ENCODE peak calls at places on chromosomes 6 and 20, in four cellular contexts. One of them, this sample, is unnamed. For H3K4me1, the result is how much of the 10 kb centered on the place peaks cover.

GRCh38 chr6:165883851-165884640 is 221.0 kb upstream of the PDE10A start:
- DNase-seq in HCT116: no peak
- DNase-seq in K562: no peak
- DNase-seq in GM12878: no peak
- DNase-seq in this sample: no peak

GRCh38 chr6:47977314-47977713 is 133.7 kb downstream of the PTCHD4 start:
- DNase-seq in HCT116: no peak
- DNase-seq in K562: no peak
- DNase-seq in GM12878: no peak
- DNase-seq in this sample: no peak

GRCh38 chr6:169256518-169256917 is 2.9 kb upstream of the THBS2 start:
- DNase-seq in HCT116: no peak
- DNase-seq in K562: no peak
- DNase-seq in GM12878: no peak
- DNase-seq in this sample: no peak

GRCh38 chr6:42428326-42429041 is 23.2 kb downstream of the TRERF1 start:
- DNase-seq in HCT116: no peak
- DNase-seq in K562: no peak
- DNase-seq in GM12878: no peak
- DNase-seq in this sample: no peak

GRCh38 chr20:38299963-38300362 is 4.0 kb upstream of the BPI start:
- DNase-seq in HCT116: no peak
- DNase-seq in K562: no peak
- DNase-seq in GM12878: no peak
- DNase-seq in this sample: no peak

GRCh38 chr6:94278146-94278545 is 858.8 kb upstream of the EPHA7 start:
- DNase-seq in HCT116: no peak
- DNase-seq in K562: no peak
- DNase-seq in GM12878: no peak
- DNase-seq in this sample: no peak

GRCh38 chr6:52391599-52391998 is 28.5 kb upstream of the EFHC1 start:
- DNase-seq in HCT116: no peak
- DNase-seq in K562: no peak
- DNase-seq in GM12878: no peak
- DNase-seq in this sample: no peak

GRCh38 chr6:161837854-161838253 is 564.0 kb upstream of the AGPAT4 start:
- DNase-seq in HCT116: no peak
- DNase-seq in K562: no peak
- DNase-seq in GM12878: no peak
- DNase-seq in this sample: no peak

GRCh38 chr6:167726043-167726442 is 100.7 kb upstream of the AFDN start:
- DNase-seq in HCT116: no peak
- DNase-seq in K562: no peak
- DNase-seq in GM12878: no peak
- DNase-seq in this sample: no peak

GRCh38 chr6:111210074-111210729 is 122.9 kb downstream of the SLC16A10 start:
- DNase-seq in HCT116: peak
- DNase-seq in K562: peak
- DNase-seq in GM12878: peak
- DNase-seq in this sample: peak

GRCh38 chr6:119209452-119210205 is 131.2 kb upstream of the FAM184A start:
- DNase-seq in HCT116: no peak
- DNase-seq in K562: no peak
- DNase-seq in GM12878: peak
- DNase-seq in this sample: no peak

GRCh38 chr6:137676888-137677287 is 182.7 kb upstream of the OLIG3 start:
- DNase-seq in HCT116: no peak
- DNase-seq in K562: no peak
- DNase-seq in GM12878: no peak
- DNase-seq in this sample: no peak

GRCh38 chr6:26520088-26520839 is 17.9 kb upstream of the HMGN4 start:
- DNase-seq in HCT116: no peak
- DNase-seq in K562: no peak
- DNase-seq in GM12878: no peak
- DNase-seq in this sample: peak

GRCh38 chr6:38056361-38056760 is 236.8 kb downstream of the ZFAND3 start:
- DNase-seq in HCT116: no peak
- DNase-seq in K562: no peak
- DNase-seq in GM12878: no peak
- DNase-seq in this sample: no peak

GRCh38 chr6:43695967-43696291 is 8.3 kb upstream of the MRPS18A start:
- DNase-seq in HCT116: no peak
- DNase-seq in K562: no peak
- DNase-seq in GM12878: no peak
- DNase-seq in this sample: no peak

GRCh38 chr20:35224536-35224935 is 2.0 kb upstream of the MMP24 start:
- DNase-seq in HCT116: no peak
- DNase-seq in K562: no peak
- DNase-seq in GM12878: no peak
- DNase-seq in this sample: no peak

GRCh38 chr20:35223941-35224340 is 2.5 kb upstream of the MMP24 start:
- DNase-seq in HCT116: no peak
- DNase-seq in K562: no peak
- DNase-seq in GM12878: no peak
- DNase-seq in this sample: no peak

GRCh38 chr20:35225319-35226125 is 968 bp upstream of the MMP24 start:
- DNase-seq in HCT116: no peak
- DNase-seq in K562: no peak
- DNase-seq in GM12878: no peak
- DNase-seq in this sample: no peak

GRCh38 chr20:35226126-35226774 is at the start of gene MMP24:
- DNase-seq in HCT116: no peak
- DNase-seq in K562: peak
- DNase-seq in GM12878: no peak
- DNase-seq in this sample: no peak

DNA sequence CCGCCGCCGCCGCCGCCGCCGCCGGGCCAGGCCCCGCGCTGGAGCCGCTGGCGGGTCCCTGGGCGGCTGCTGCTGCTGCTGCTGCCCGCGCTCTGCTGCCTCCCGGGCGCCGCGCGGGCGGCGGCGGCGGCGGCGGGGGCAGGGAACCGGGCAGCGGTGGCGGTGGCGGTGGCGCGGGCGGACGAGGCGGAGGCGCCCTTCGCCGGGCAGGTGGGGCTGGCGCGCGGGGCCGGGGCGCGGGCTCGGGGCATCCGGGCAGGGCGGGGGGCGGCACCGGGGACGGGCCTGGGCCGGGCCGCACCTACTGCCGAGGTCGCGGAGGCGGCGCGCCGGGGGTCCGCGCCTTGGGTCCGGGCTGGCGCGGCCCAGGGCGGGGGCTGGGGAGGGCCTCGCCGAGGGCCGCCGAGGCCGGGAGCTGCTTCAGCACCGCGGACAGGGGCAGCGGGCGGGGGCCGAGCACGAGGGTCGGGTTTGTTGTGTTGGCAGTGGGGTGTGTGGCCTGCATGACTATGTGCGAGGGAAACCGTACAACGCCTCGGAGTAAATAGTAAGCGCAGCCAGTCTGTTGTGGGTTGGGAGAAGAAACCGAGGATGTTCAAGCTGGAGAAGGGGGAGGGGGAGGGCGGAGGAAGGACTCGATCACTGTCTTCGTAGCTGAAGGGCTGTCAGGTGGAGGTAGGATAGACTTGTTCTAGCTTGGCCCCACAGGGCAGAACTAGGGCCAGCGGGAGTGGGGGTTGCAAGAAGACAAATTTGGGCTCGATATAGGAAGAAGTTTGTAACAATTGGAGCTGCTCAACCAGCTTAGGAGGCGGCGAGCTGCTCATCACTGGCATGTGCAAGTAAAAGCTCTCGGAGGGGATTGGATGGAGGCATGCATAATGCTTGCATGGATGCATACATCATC is 538 bp downstream of the MMP24 start:
- DNase-seq in HCT116: no peak
- DNase-seq in K562: peak
- DNase-seq in GM12878: no peak
- DNase-seq in this sample: no peak
- TF ChIP-seq REST in HCT116: peak
- TF ChIP-seq REST in K562: peak
- TF ChIP-seq REST in GM12878: peak
- TF ChIP-seq REST in this sample: peak

DNA sequence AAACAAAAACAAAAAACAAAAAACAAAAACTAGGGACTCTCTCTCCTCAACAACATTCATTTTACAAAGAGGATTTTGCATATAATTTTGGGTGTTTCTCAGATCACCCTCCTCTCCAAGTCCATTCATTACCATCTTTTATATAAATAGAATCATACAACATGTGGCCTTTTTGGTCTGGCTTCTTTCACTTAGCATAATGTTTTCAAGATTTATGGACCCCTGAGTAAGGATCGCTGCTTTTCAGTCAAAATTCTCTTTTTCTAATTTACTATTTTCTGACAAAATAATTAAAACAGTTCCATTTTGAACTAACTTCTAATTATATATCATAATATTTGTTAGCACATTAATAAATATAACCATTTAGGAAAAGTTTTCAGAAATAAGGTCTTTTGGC is 94.8 kb downstream of the UBE3D start:
- DNase-seq in HCT116: no peak
- DNase-seq in K562: no peak
- DNase-seq in GM12878: no peak
- DNase-seq in this sample: no peak
- TF ChIP-seq SIN3A in HCT116: no peak
- TF ChIP-seq SIN3A in K562: no peak
- TF ChIP-seq SIN3A in GM12878: no peak
- TF ChIP-seq SIN3A in this sample: no peak

GRCh38 chr6:121884621-121885020 is 449.2 kb downstream of the GJA1 start:
- DNase-seq in HCT116: no peak
- DNase-seq in K562: no peak
- DNase-seq in GM12878: no peak
- DNase-seq in this sample: no peak

GRCh38 chr6:121881974-121882667 is 446.7 kb downstream of the GJA1 start:
- DNase-seq in HCT116: no peak
- DNase-seq in K562: no peak
- DNase-seq in GM12878: no peak
- DNase-seq in this sample: no peak

GRCh38 chr6:121876721-121877120 is 441.3 kb downstream of the GJA1 start:
- DNase-seq in HCT116: no peak
- DNase-seq in K562: no peak
- DNase-seq in GM12878: no peak
- DNase-seq in this sample: no peak

GRCh38 chr6:121884056-121884455 is 448.6 kb downstream of the GJA1 start:
- DNase-seq in HCT116: no peak
- DNase-seq in K562: no peak
- DNase-seq in GM12878: no peak
- DNase-seq in this sample: no peak

DNA sequence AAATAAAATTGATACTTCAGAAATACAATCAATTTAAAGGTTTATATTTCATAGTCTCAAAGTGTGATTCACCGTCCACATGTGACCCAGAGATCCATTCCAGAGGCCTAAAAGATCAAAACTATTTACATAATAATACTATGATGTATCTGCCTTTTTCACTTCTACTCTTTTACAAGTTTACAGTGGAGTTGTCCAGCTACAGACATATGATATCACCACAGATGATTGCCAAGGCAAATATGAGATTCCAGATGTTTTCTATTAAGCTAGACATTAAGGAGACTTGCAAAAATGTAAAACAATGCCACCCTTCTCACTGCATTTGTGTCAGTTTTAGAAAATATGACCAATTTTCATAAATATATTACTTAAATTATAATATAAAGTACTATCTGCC is 443.7 kb downstream of the GJA1 start:
- DNase-seq in HCT116: no peak
- DNase-seq in K562: no peak
- DNase-seq in GM12878: no peak
- DNase-seq in this sample: no peak
- H3K4me1 ChIP-seq in HCT116: under half
- H3K4me1 ChIP-seq in K562: under half
- H3K4me1 ChIP-seq in GM12878: under half
- H3K4me1 ChIP-seq in this sample: under half

GRCh38 chr20:43516251-43516824 is 8.8 kb downstream of the L3MBTL1 start:
- DNase-seq in HCT116: no peak
- DNase-seq in K562: no peak
- DNase-seq in GM12878: no peak
- DNase-seq in this sample: no peak

GRCh38 chr20:43515628-43516027 is 8.1 kb downstream of the L3MBTL1 start:
- DNase-seq in HCT116: no peak
- DNase-seq in K562: peak
- DNase-seq in GM12878: no peak
- DNase-seq in this sample: no peak

GRCh38 chr20:43514062-43514971 is 6.8 kb downstream of the L3MBTL1 start:
- DNase-seq in HCT116: peak
- DNase-seq in K562: peak
- DNase-seq in GM12878: peak
- DNase-seq in this sample: peak

GRCh38 chr20:43525016-43525415 is 17.5 kb downstream of the L3MBTL1 start:
- DNase-seq in HCT116: no peak
- DNase-seq in K562: no peak
- DNase-seq in GM12878: no peak
- DNase-seq in this sample: no peak

DNA sequence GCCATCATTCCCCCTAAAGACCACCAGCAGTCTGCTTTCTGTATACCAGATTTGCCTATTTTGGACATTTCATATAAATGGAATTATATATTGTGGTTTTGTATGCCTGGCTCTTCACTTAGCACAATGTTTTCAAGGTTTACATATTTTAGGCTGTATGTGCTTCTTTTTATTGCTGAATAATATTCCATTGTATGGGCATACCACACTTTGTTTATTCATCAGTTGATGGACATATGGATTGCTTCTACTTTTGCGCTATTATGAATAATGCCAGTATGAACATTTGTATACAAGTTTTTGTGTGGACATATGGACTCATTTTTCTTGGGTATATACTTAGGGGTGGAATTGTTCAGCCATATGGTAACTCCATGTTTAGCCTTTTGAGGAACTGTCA is 12.6 kb downstream of the L3MBTL1 start:
- DNase-seq in HCT116: no peak
- DNase-seq in K562: no peak
- DNase-seq in GM12878: no peak
- DNase-seq in this sample: no peak
- TF ChIP-seq REST in HCT116: no peak
- TF ChIP-seq REST in K562: no peak
- TF ChIP-seq REST in GM12878: no peak
- TF ChIP-seq REST in this sample: no peak

GRCh38 chr6:2535492-2535891 is 215.2 kb downstream of the MYLK4 start:
- DNase-seq in HCT116: no peak
- DNase-seq in K562: no peak
- DNase-seq in GM12878: no peak
- DNase-seq in this sample: no peak
- TF ChIP-seq SIN3A in HCT116: no peak
- TF ChIP-seq SIN3A in K562: no peak
- TF ChIP-seq SIN3A in GM12878: no peak
- TF ChIP-seq SIN3A in this sample: no peak

DNA sequence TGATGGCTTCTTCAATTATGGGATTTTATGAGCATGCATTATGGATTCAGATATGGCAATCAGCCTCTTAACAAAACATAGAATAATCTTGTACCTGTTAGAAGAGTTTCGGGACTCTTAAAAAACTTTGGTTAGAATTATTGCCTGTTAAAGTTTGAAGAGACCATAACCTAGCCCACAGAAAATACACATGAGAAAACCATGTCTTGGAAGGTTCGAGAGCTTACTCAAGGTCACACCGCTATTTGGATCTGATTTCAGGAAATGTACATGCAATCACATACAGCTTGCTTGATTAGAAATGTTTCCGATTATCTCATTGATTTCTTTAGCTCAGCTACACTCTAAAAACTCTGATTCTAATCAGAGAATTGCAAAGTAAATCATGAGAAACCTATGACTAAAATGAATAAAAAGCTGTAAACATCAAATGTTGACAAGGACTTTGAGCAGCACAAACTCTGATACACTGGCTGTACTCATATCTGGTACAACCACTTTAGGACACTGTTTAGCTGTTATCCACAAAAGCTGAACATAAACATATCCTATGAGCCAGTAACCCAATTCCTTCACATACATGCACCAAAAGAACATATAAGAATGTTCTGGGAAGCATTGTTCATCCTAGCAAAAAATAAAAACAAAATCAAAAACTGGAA is 16.3 kb downstream of the STX7 start:
- DNase-seq in HCT116: no peak
- DNase-seq in K562: no peak
- DNase-seq in GM12878: no peak
- DNase-seq in this sample: no peak
- H3K4me1 ChIP-seq in HCT116: under half
- H3K4me1 ChIP-seq in K562: under half
- H3K4me1 ChIP-seq in GM12878: half or more
- H3K4me1 ChIP-seq in this sample: under half

This sample was measured in Panc1.